ENCODE peak calls at places on chromosomes 11 and 22, in four cellular contexts. K is IMR-90, Z is prostate gland, W is tibial nerve. M is an unnamed sample.
A peak's percentile ranks its signal among the peaks of the same experiment; 100 is the strongest.

GRCh38 chr11:99693941-99694492 is 673.3 kb downstream of the CNTN5 start:
- DNase-seq in K (peak; percentile 94), Z (no peak), W (no peak), M (no peak)

GRCh38 chr11:1766719-1767398 is 3.1 kb upstream of the CTSD start:
- DNase-seq in K (no peak), Z (no peak), W (no peak), M (peak; percentile 34)

GRCh38 chr11:64592234-64592615 is 1.2 kb downstream of the SLC22A12 start:
- DNase-seq in K (no peak), Z (no peak), W (no peak), M (no peak)

GRCh38 chr22:26887456-26887855 is 230.1 kb downstream of the MIAT start:
- DNase-seq in K (peak; percentile 74), Z (no peak), W (no peak), M (no peak)

GRCh38 chr11:77197626-77198320 is 69.7 kb downstream of the MYO7A start:
- DNase-seq in K (no peak), Z (no peak), W (no peak), M (no peak)

GRCh38 chr11:119518746-119519382 is 95.9 kb upstream of the THY1 start:
- DNase-seq in K (peak; percentile 58), Z (no peak), W (no peak), M (no peak)

GRCh38 chr11:134784525-134784924 is 372.5 kb upstream of the B3GAT1 start:
- DNase-seq in K (no peak), Z (no peak), W (no peak), M (no peak)

GRCh38 chr22:50545522-50546325 is at the start of gene KLHDC7B:
- DNase-seq in K (peak; percentile 35), Z (no peak), W (no peak), M (no peak)

GRCh38 chr11:63847363-63847762 is 8.5 kb downstream of the MARK2 start:
- DNase-seq in K (no peak), Z (peak; percentile 87), W (no peak), M (no peak)

GRCh38 chr11:111765320-111765983 is 737 bp downstream of the PPP2R1B start:
- DNase-seq in K (no peak), Z (peak; percentile 14), W (peak; percentile 15), M (peak; percentile 33)

GRCh38 chr11:111762526-111762925 is 3.7 kb downstream of the PPP2R1B start:
- DNase-seq in K (no peak), Z (no peak), W (no peak), M (no peak)

GRCh38 chr11:111762981-111763643 is 3.1 kb downstream of the PPP2R1B start:
- DNase-seq in K (peak; percentile 20), Z (no peak), W (no peak), M (no peak)

GRCh38 chr11:111765984-111766833 is at the start of gene PPP2R1B:
- DNase-seq in K (peak; percentile 44), Z (peak; percentile 82), W (peak; percentile 67), M (peak; percentile 73)

GRCh38 chr11:111764621-111765020 is 1.6 kb downstream of the PPP2R1B start:
- DNase-seq in K (peak; percentile 51), Z (no peak), W (no peak), M (no peak)
- H3K4me3 ChIP-seq in K (peak overlapping the region; percentile 83), Z (no peak overlapping the region), W (peak overlapping the region; percentile 98), M (no peak overlapping the region)

GRCh38 chr22:31496007-31496734 is at the start of gene SFI1:
- DNase-seq in K (peak; percentile 87), Z (peak; percentile 89), W (peak; percentile 84), M (peak; percentile 97)
- TF ChIP-seq CTCF in K (peak; percentile 27), Z (no peak), W (peak; percentile 33), M (peak; percentile 30)

GRCh38 chr22:40954095-40954494 is 2.9 kb downstream of the RBX1 start:
- DNase-seq in K (no peak), Z (no peak), W (no peak), M (no peak)
- TF ChIP-seq POLR2A in K (no peak), Z (no peak), W (no peak), M (no peak)

DNA sequence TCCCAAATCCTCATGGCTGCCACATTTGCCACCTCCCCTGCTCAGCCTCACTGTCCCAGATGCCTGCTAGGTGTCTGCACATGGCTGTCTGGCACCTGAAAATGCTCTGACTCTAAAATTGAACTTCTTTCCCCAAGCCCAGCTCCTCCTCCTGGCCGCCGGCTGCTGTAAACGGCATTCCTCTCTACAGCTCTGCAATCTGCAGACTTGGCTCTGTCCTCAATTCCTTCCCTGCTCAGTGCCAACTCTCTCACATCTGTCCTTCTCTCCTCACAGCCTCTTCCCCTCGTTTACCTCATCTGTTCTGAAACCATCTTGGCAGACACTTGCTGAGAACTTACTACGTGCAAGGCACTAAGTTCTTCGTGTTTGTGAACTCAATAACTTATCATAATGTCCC is 169.4 kb upstream of the SYT13 start:
- DNase-seq in K (no peak), Z (no peak), W (no peak), M (no peak)
- H3K4me3 ChIP-seq in K (no peak overlapping the region), Z (no peak overlapping the region), W (no peak overlapping the region), M (no peak overlapping the region)